ENCODE peak calls at places on chromosomes 13 and 19, in seven cellular contexts. G, S, P, K, Y, R and E are unnamed samples.

GRCh38 chr19:50167314-50167721 is 4.2 kb upstream of the IZUMO2 start:
- DNase-seq in P (no peak), G (no peak), K (no peak), Y (no peak), R (no peak), S (no peak), E (no peak)

GRCh38 chr13:90445179-90445578 is 902.3 kb upstream of the MIR17HG start:
- DNase-seq in R (no peak), K (no peak), G (no peak), P (no peak), Y (no peak), S (no peak), E (no peak)

GRCh38 chr13:39483326-39483725 is 119.7 kb downstream of the LHFPL6 start:
- DNase-seq in P (no peak), K (no peak), Y (no peak), R (no peak), G (no peak), S (no peak), E (no peak)

GRCh38 chr19:38839816-38840582 is 8.4 kb upstream of the ECH1 start:
- DNase-seq in K (no peak), S (no peak), Y (no peak), R (no peak), G (no peak), P (no peak), E (no peak)

GRCh38 chr19:14394167-14394566 is 12.9 kb downstream of the ADGRE5 start:
- DNase-seq in P (no peak), S (no peak), Y (no peak), K (no peak), R (no peak), G (no peak), E (no peak)

GRCh38 chr19:53908106-53908932 is 759 bp upstream of the CACNG7 start:
- DNase-seq in K (peak; percentile 79), G (no peak), P (peak; percentile 84), R (no peak), Y (no peak), S (peak; percentile 55), E (no peak)

GRCh38 chr13:46908511-46908910 is 11.7 kb upstream of the HTR2A start:
- DNase-seq in K (no peak), Y (no peak), R (no peak), P (no peak), S (no peak), G (no peak), E (no peak)

GRCh38 chr13:48126944-48127814 is 32.3 kb upstream of the MED4 start:
- DNase-seq in P (peak; percentile 59), R (no peak), K (peak; percentile 74), S (peak; percentile 58), G (peak; percentile 41), Y (peak; percentile 13), E (peak; percentile 66)

GRCh38 chr19:13225085-13225484 is 74.9 kb downstream of the IER2 start:
- DNase-seq in Y (no peak), K (no peak), P (no peak), R (no peak), S (no peak), G (no peak), E (no peak)

GRCh38 chr13:101258071-101258470 is 158.2 kb downstream of the NALCN start:
- DNase-seq in S (no peak), Y (no peak), G (peak; percentile 45), R (no peak), K (no peak), P (peak; percentile 33), E (peak; percentile 90)

GRCh38 chr13:73656863-73657262 is 477.3 kb downstream of the KLF12 start:
- DNase-seq in P (no peak), R (no peak), S (no peak), K (no peak), G (no peak), Y (no peak), E (no peak)

GRCh38 chr13:32530841-32531253 is 7.7 kb downstream of the N4BP2L2 start:
- DNase-seq in G (no peak), Y (no peak), P (peak; percentile 50), K (peak; percentile 29), R (no peak), S (no peak), E (peak; percentile 59)

GRCh38 chr13:47459512-47459911 is 541.6 kb downstream of the SUCLA2 start:
- DNase-seq in P (no peak), R (no peak), S (no peak), G (no peak), K (peak; percentile 26), Y (no peak), E (peak; percentile 36)

GRCh38 chr13:36819811-36820140 is 754 bp downstream of the RFXAP start:
- DNase-seq in S (no peak), Y (no peak), P (no peak), K (no peak), G (no peak), R (no peak), E (peak; percentile 54)

GRCh38 chr13:28618595-28618994 is 40.3 kb upstream of the POMP start:
- DNase-seq in S (no peak), Y (no peak), R (no peak), P (no peak), G (no peak), K (no peak), E (no peak)

GRCh38 chr19:21134934-21135366 is 6.9 kb upstream of the ZNF431 start:
- DNase-seq in S (no peak), R (no peak), P (no peak), K (no peak), Y (no peak), G (no peak), E (no peak)

GRCh38 chr13:113607477-113608245 is 23.1 kb downstream of the TFDP1 start:
- DNase-seq in K (no peak), S (no peak), Y (no peak), R (no peak), G (no peak), P (no peak), E (no peak)

GRCh38 chr19:54376610-54377009 is 11.9 kb upstream of the LAIR1 start:
- DNase-seq in G (no peak), K (no peak), S (no peak), P (no peak), R (no peak), Y (no peak), E (no peak)

GRCh38 chr19:35049456-35049855 is 7.9 kb downstream of the HPN start:
- DNase-seq in P (no peak), R (no peak), Y (no peak), S (no peak), G (no peak), K (no peak), E (no peak)

GRCh38 chr19:43957891-43958290 is 6.9 kb downstream of the ZNF221 start:
- DNase-seq in K (no peak), G (no peak), P (no peak), Y (no peak), R (no peak), S (no peak), E (no peak)

GRCh38 chr13:59893261-59893660 is 270.5 kb downstream of the DIAPH3 start:
- DNase-seq in R (no peak), P (no peak), S (no peak), Y (no peak), K (no peak), G (no peak), E (no peak)

GRCh38 chr19:4352701-4353121 is 9.3 kb downstream of the MPND start:
- DNase-seq in Y (peak; percentile 35), G (no peak), P (peak; percentile 79), S (no peak), R (no peak), K (peak; percentile 42), E (peak; percentile 76)

GRCh38 chr13:20828540-20829364 is 55.0 kb upstream of the EEF1AKMT1 start:
- DNase-seq in K (no peak), G (peak; percentile 16), Y (no peak), P (peak; percentile 41), S (no peak), R (no peak), E (peak; percentile 69)

GRCh38 chr19:41416194-41416674 is 10.9 kb downstream of the B3GNT8 start:
- DNase-seq in R (no peak), S (no peak), Y (no peak), G (no peak), K (no peak), P (no peak), E (no peak)

GRCh38 chr13:44012910-44013309 is 133.2 kb downstream of the LACC1 start:
- DNase-seq in G (no peak), Y (no peak), P (no peak), R (no peak), S (no peak), K (no peak), E (no peak)

GRCh38 chr19:55153652-55154264 is 3.8 kb downstream of the TNNI3 start:
- DNase-seq in G (no peak), S (no peak), R (no peak), Y (no peak), P (no peak), K (no peak), E (no peak)

GRCh38 chr13:24864579-24864978 is 100.6 kb downstream of the RNF17 start:
- DNase-seq in Y (no peak), K (no peak), G (no peak), R (no peak), P (no peak), S (no peak), E (no peak)

GRCh38 chr19:51971624-51972023 is 15.0 kb downstream of the ZNF350 start:
- DNase-seq in G (no peak), R (no peak), S (no peak), P (no peak), K (no peak), Y (no peak), E (peak; percentile 24)

GRCh38 chr13:31686660-31687430 is 52.5 kb upstream of the RXFP2 start:
- DNase-seq in R (no peak), S (no peak), K (no peak), P (no peak), Y (no peak), G (no peak), E (no peak)

GRCh38 chr19:38740252-38740592 is 4.1 kb downstream of the CAPN12 start:
- DNase-seq in S (no peak), K (no peak), Y (no peak), R (no peak), P (no peak), G (no peak), E (no peak)

GRCh38 chr19:46913198-46913851 is 52.5 kb downstream of the ARHGAP35 start:
- DNase-seq in Y (no peak), P (no peak), S (no peak), K (no peak), R (no peak), G (no peak), E (no peak)

GRCh38 chr13:44004881-44005280 is 125.2 kb downstream of the LACC1 start:
- DNase-seq in G (no peak), R (no peak), S (no peak), K (no peak), P (no peak), Y (no peak), E (no peak)

GRCh38 chr13:110485604-110486003 is 75.9 kb downstream of the RAB20 start:
- DNase-seq in P (no peak), G (peak; percentile 41), R (no peak), S (no peak), K (no peak), Y (no peak), E (no peak)

GRCh38 chr19:23917856-23918255 is 3.2 kb downstream of the ZNF726 start:
- DNase-seq in P (no peak), Y (no peak), K (no peak), R (no peak), G (peak; percentile 29), S (no peak), E (no peak)

GRCh38 chr19:50607874-50608785 is 31.6 kb downstream of the SYT3 start:
- DNase-seq in R (no peak), S (peak; percentile 90), P (peak; percentile 90), K (peak; percentile 94), G (peak; percentile 18), Y (peak; percentile 24), E (peak; percentile 75)